ENCODE peak calls at places on chromosomes 11 and 22, in eight cellular contexts. K, B, Z, I, Q, T, F and R are unnamed samples.

GRCh38 chr22:46941958-46942815 is 179.7 kb downstream of the TBC1D22A start:
- DNase-seq in Z (no peak), F (no peak), K (peak), I (peak), T (peak), Q (no peak), B (no peak), R (no peak)

GRCh38 chr22:30826670-30827355 is 132.1 kb downstream of the OSBP2 start:
- DNase-seq in Z (no peak), I (no peak), K (no peak), Q (no peak), T (no peak), B (no peak), F (no peak), R (no peak)

GRCh38 chr22:43131773-43132501 is 11.3 kb downstream of the MCAT start:
- DNase-seq in Q (no peak), I (no peak), B (no peak), F (no peak), Z (no peak), T (no peak), K (peak), R (no peak)

GRCh38 chr11:105297463-105297862 is 157.9 kb upstream of the CARD18 start:
- DNase-seq in Z (no peak), B (no peak), T (peak), I (no peak), K (no peak), Q (no peak), F (no peak), R (no peak)

GRCh38 chr22:34814260-34814659 is 251.7 kb upstream of the ISX start:
- DNase-seq in Q (no peak), Z (no peak), B (no peak), K (no peak), T (no peak), I (no peak), F (peak), R (no peak)

GRCh38 chr11:3807856-3808845 is at the start of gene PGAP2:
- DNase-seq in Q (peak), T (peak), K (peak), B (peak), I (peak), Z (peak), F (peak), R (peak)

GRCh38 chr11:130457909-130458729 is 9.7 kb downstream of the ADAMTS15 start:
- DNase-seq in Z (no peak), K (peak), B (no peak), Q (no peak), T (no peak), F (no peak), I (no peak), R (no peak)

GRCh38 chr11:36672815-36673450 is 74.9 kb upstream of the RAG2 start:
- DNase-seq in B (peak), K (peak), Z (no peak), T (peak), F (peak), I (no peak), Q (no peak), R (no peak)

GRCh38 chr11:74322667-74323066 is 11.2 kb upstream of the P4HA3 start:
- DNase-seq in B (no peak), F (no peak), I (peak), Z (no peak), Q (peak), T (peak), K (peak), R (no peak)

GRCh38 chr11:93020248-93021088 is 51.0 kb downstream of the MTNR1B start:
- DNase-seq in K (no peak), I (no peak), Z (no peak), T (peak), B (no peak), F (no peak), Q (no peak), R (no peak)

GRCh38 chr22:30113494-30113893 is 33.2 kb downstream of the HORMAD2 start:
- DNase-seq in Z (no peak), T (no peak), Q (no peak), F (no peak), I (no peak), K (no peak), B (no peak), R (no peak)

GRCh38 chr11:77101043-77101537 is 1.6 kb upstream of the OMP start:
- DNase-seq in Z (no peak), K (no peak), I (no peak), T (peak), B (peak), Q (no peak), F (peak), R (no peak)

GRCh38 chr11:112277937-112278336 is 17.3 kb upstream of the PLET1 start:
- DNase-seq in Q (no peak), B (no peak), Z (no peak), F (peak), I (no peak), K (no peak), T (peak), R (no peak)
- H3K27ac ChIP-seq in Q (no peak), B (no peak), Z (no peak), F (no peak), I (no peak), K (no peak), T (no peak), R (no peak)

DNA sequence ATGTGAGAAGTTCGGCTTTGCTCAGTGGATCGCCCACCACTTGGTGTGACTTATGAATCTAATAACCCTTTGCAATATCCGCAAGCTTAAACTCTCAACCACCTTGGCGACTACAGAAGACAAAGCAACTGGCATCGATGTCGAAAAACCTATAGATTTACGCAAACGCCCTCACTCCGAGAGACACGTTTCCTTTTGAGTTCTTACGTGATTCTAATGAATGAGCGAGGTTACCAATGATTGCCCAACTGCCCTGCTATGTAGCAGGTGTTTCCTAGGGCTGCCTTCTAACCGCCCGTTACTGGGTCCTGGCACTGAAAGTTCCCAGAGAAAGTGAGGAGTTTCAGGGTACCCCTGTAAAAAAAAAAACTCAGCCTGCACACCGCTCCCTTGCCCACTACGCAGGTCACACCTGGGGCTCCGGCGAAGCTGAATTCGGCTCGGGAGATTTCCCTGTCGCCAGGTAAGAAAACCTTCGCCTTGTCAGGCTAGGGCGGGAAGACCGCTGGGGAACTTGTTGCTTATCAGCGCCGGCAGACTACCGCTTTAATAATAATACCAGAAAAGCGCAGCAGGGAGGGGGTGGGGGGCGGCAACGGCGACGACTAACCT is 21.4 kb upstream of the BDNF start:
- DNase-seq in K (no peak), I (no peak), F (no peak), Z (no peak), T (no peak), B (no peak), Q (no peak), R (no peak)
- H3K4me3 ChIP-seq in K (no peak), I (peak), F (no peak), Z (no peak), T (peak), B (no peak), Q (peak), R (peak)

DNA sequence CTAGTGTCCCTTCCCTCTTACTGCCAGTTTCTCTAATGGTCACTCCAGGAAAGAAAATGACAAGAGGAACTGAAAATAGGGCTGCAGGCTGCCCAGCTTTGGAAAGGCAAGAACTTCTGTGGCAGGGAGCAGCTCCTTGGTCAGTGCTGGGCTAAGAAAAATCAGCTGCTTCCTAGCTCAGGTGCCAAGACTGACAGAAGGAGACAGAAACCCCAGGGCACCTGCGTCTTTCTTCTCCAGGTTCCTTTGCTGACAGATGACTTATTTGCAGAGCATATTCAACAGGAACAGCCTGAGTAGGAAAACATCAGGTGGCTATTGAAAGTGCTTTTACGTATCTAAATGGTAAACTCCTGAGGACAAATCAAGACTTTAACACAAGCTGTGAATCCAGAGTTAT is 25.4 kb downstream of the MAML2 start:
- DNase-seq in K (no peak), Q (no peak), I (no peak), F (no peak), T (no peak), B (no peak), Z (no peak), R (no peak)
- H3K27ac ChIP-seq in K (peak), Q (no peak), I (no peak), F (no peak), T (no peak), B (peak), Z (no peak), R (no peak)

GRCh38 chr11:119205080-119205479 is 1.1 kb upstream of the CBL start:
- DNase-seq in I (no peak), Z (no peak), Q (no peak), K (no peak), F (no peak), B (peak), T (no peak), R (no peak)
- H3K4me3 ChIP-seq in I (peak), Z (no peak), Q (peak), K (no peak), F (no peak), B (peak), T (no peak), R (peak)

GRCh38 chr11:121449123-121449522 is 3.0 kb upstream of the SORL1 start:
- DNase-seq in T (no peak), B (no peak), Z (no peak), Q (no peak), F (no peak), K (no peak), I (no peak), R (no peak)
- H3K27ac ChIP-seq in T (no peak), B (no peak), Z (no peak), Q (no peak), F (no peak), K (no peak), I (no peak), R (no peak)

GRCh38 chr11:96338910-96339703 is 3.9 kb downstream of the MAML2 start:
- DNase-seq in T (peak), Z (no peak), I (peak), Q (peak), K (peak), F (peak), B (peak), R (no peak)

GRCh38 chr11:96335389-96335788 is 7.6 kb downstream of the MAML2 start:
- DNase-seq in B (no peak), Q (no peak), K (no peak), T (peak), I (no peak), F (no peak), Z (no peak), R (no peak)

GRCh38 chr11:96339704-96340554 is 3.1 kb downstream of the MAML2 start:
- DNase-seq in F (no peak), B (no peak), Z (no peak), Q (no peak), I (no peak), T (peak), K (no peak), R (no peak)

GRCh38 chr11:96340555-96340885 is 2.5 kb downstream of the MAML2 start:
- DNase-seq in I (no peak), T (peak), F (no peak), B (no peak), Z (no peak), K (no peak), Q (no peak), R (no peak)

GRCh38 chr11:96337541-96338530 is 5.2 kb downstream of the MAML2 start:
- DNase-seq in Z (no peak), B (peak), K (no peak), F (no peak), T (peak), I (no peak), Q (no peak), R (peak)
- H3K4me3 ChIP-seq in Z (no peak), B (no peak), K (no peak), F (peak), T (no peak), I (no peak), Q (no peak), R (peak)

GRCh38 chr11:35145249-35145648 is 6.3 kb downstream of the CD44 start:
- DNase-seq in F (no peak), Q (no peak), Z (no peak), I (peak), B (peak), T (peak), K (no peak), R (no peak)
- H3K27ac ChIP-seq in F (no peak), Q (peak), Z (no peak), I (no peak), B (no peak), T (peak), K (no peak), R (no peak)

GRCh38 chr11:75352417-75353206 is 1.2 kb upstream of the ARRB1 start:
- DNase-seq in K (no peak), I (no peak), B (peak), F (no peak), Q (peak), Z (no peak), T (no peak), R (no peak)
- H3K4me3 ChIP-seq in K (peak), I (peak), B (peak), F (peak), Q (peak), Z (peak), T (peak), R (peak)

GRCh38 chr22:20448630-20449029 is 11.0 kb upstream of the SCARF2 start:
- DNase-seq in F (no peak), T (no peak), K (no peak), Q (no peak), Z (no peak), I (no peak), B (no peak), R (no peak)
- H3K27ac ChIP-seq in F (no peak), T (no peak), K (no peak), Q (no peak), Z (no peak), I (no peak), B (no peak), R (no peak)